ENCODE peak calls at places on chromosomes 3 and 15, in eight cellular contexts. P is GM03348; N is NCI-H460; O is OCI-LY7; J is stimulated activated CD4-positive, alpha-beta T cell treated with anti-CD3 and anti-CD28 coated beads, Interleukin-12 subunit alpha, Interleukin-12 subunit beta, amount 100 ng/mL, for 48 hours; K is activated T-cell treated with anti-CD3 and anti-CD28 coated beads for 24 hours; L is nucleus accumbens; E is NCI-H1092 treated with DMSO at 0.1 percent for 48 hours. V is an unnamed sample.

GRCh38 chr3:149384911-149385321 is 7.5 kb upstream of the TM4SF1 start:
- DNase-seq in L (no peak), J (no peak), P (peak), E (no peak), K (no peak), O (no peak), N (peak), V (peak)

GRCh38 chr3:113225286-113225685 is 13.9 kb downstream of the BOC start:
- DNase-seq in J (no peak), P (no peak), N (no peak), K (no peak), L (no peak), O (no peak), E (no peak), V (no peak)

GRCh38 chr3:52026016-52026415 is 30.3 kb upstream of the RPL29 start:
- DNase-seq in K (no peak), L (no peak), J (no peak), O (no peak), E (peak), N (no peak), P (no peak), V (peak)

GRCh38 chr3:187770224-187770623 is 25.0 kb upstream of the BCL6 start:
- DNase-seq in N (no peak), J (no peak), E (no peak), P (no peak), O (peak), K (peak), L (no peak), V (no peak)

GRCh38 chr15:85583404-85584390 is 203.3 kb downstream of the AKAP13 start:
- DNase-seq in O (peak), P (no peak), E (no peak), N (no peak), K (no peak), J (no peak), L (no peak), V (no peak)

GRCh38 chr3:13245579-13245978 is 172.3 kb upstream of the IQSEC1 start:
- DNase-seq in O (no peak), L (no peak), N (no peak), J (no peak), P (no peak), E (no peak), K (no peak), V (no peak)

GRCh38 chr3:112767177-112767576 is 79.5 kb downstream of the CD200R1L start:
- DNase-seq in E (no peak), K (no peak), L (no peak), N (no peak), P (no peak), J (no peak), O (no peak), V (no peak)

GRCh38 chr3:152021951-152022461 is 148.6 kb downstream of the SUCNR1 start:
- DNase-seq in O (no peak), J (peak), N (no peak), E (no peak), L (peak), P (peak), K (peak), V (no peak)

GRCh38 chr3:11170052-11170770 is 15.9 kb downstream of the HRH1 start:
- DNase-seq in E (no peak), P (no peak), N (no peak), K (no peak), J (no peak), L (no peak), O (no peak), V (no peak)

GRCh38 chr3:71397046-71397445 is 186.5 kb downstream of the FOXP1 start:
- DNase-seq in J (no peak), E (no peak), K (no peak), N (peak), P (peak), O (peak), L (no peak), V (no peak)

GRCh38 chr3:84965141-84965540 is 6.4 kb downstream of the CADM2 start:
- DNase-seq in O (no peak), N (peak), P (no peak), E (peak), L (no peak), J (no peak), K (no peak), V (peak)

GRCh38 chr3:159429702-159430101 is 558.9 kb upstream of the IL12A start:
- DNase-seq in K (no peak), E (no peak), O (no peak), P (no peak), L (no peak), J (no peak), N (no peak), V (no peak)

GRCh38 chr3:133880886-133881455 is 14.7 kb downstream of the RAB6B start:
- DNase-seq in K (no peak), L (no peak), O (no peak), P (no peak), E (no peak), N (no peak), J (no peak), V (no peak)

GRCh38 chr15:77023576-77024272 is 28.8 kb downstream of the PSTPIP1 start:
- DNase-seq in K (no peak), N (no peak), P (no peak), L (no peak), O (no peak), E (no peak), J (no peak), V (no peak)

GRCh38 chr15:83955806-83956265 is 279.7 kb upstream of the GOLGA6L4 start:
- DNase-seq in E (no peak), N (no peak), K (no peak), L (no peak), O (peak), J (no peak), P (no peak), V (no peak)

GRCh38 chr15:91896656-91897055 is 43.1 kb downstream of the SLCO3A1 start:
- DNase-seq in N (no peak), O (no peak), E (no peak), J (no peak), L (no peak), K (no peak), P (no peak), V (no peak)

GRCh38 chr3:107416886-107417285 is 39.6 kb downstream of the CCDC54 start:
- DNase-seq in E (no peak), J (no peak), K (no peak), O (no peak), N (no peak), L (no peak), P (peak), V (no peak)

GRCh38 chr3:38119802-38120689 is 16.9 kb downstream of the ACAA1 start:
- DNase-seq in N (no peak), L (no peak), P (no peak), O (no peak), J (no peak), K (no peak), E (no peak), V (no peak)

GRCh38 chr3:39668420-39668819 is 141.0 kb upstream of the MYRIP start:
- DNase-seq in O (peak), J (no peak), L (no peak), K (no peak), N (peak), E (peak), P (peak), V (peak)

GRCh38 chr15:40238927-40239591 is at the start of gene PAK6:
- DNase-seq in J (peak), E (peak), P (peak), L (peak), O (peak), K (peak), N (peak), V (peak)

GRCh38 chr3:113590983-113591382 is 58.6 kb downstream of the SIDT1 start:
- DNase-seq in L (no peak), J (no peak), O (no peak), K (no peak), E (no peak), N (no peak), P (no peak), V (no peak)

GRCh38 chr3:107681385-107681784 is 158.6 kb downstream of the BBX start:
- DNase-seq in O (no peak), J (no peak), E (no peak), L (no peak), P (no peak), K (no peak), N (no peak), V (no peak)

GRCh38 chr3:102238362-102238761 is 196.5 kb upstream of the ZPLD1 start:
- DNase-seq in E (no peak), J (no peak), N (no peak), O (no peak), P (no peak), K (no peak), L (no peak), V (no peak)

GRCh38 chr3:67357610-67358458 is 296.6 kb downstream of the SUCLG2 start:
- DNase-seq in O (peak), J (no peak), L (no peak), P (peak), E (peak), N (peak), K (no peak), V (peak)

GRCh38 chr15:58924326-58924725 is 9.2 kb downstream of the SLTM start:
- DNase-seq in E (no peak), N (no peak), K (no peak), L (no peak), O (no peak), P (peak), J (no peak), V (no peak)

GRCh38 chr3:55909373-55909772 is 422.3 kb upstream of the WNT5A start:
- DNase-seq in P (no peak), E (no peak), K (no peak), O (no peak), N (no peak), J (no peak), L (no peak), V (no peak)

GRCh38 chr3:128322030-128323022 is 144.4 kb downstream of the DNAJB8 start:
- DNase-seq in L (no peak), P (peak), N (peak), J (peak), E (no peak), K (peak), O (peak), V (no peak)

GRCh38 chr15:98596131-98596530 is 52.2 kb upstream of the IGF1R start:
- DNase-seq in E (no peak), O (no peak), P (no peak), K (no peak), J (no peak), L (no peak), N (no peak), V (no peak)

GRCh38 chr3:71580636-71581215 is 2.8 kb downstream of the FOXP1 start:
- DNase-seq in L (no peak), E (no peak), J (no peak), N (no peak), O (peak), K (no peak), P (no peak), V (peak)

GRCh38 chr3:20051123-20051806 is 11.0 kb downstream of the KAT2B start:
- DNase-seq in P (no peak), K (no peak), E (no peak), O (no peak), N (no peak), L (no peak), J (no peak), V (no peak)

GRCh38 chr3:51340311-51340829 is 44.7 kb upstream of the MANF start:
- DNase-seq in J (no peak), N (peak), O (no peak), K (no peak), L (no peak), E (no peak), P (peak), V (no peak)

GRCh38 chr3:150480802-150481201 is 65.5 kb downstream of the SERP1 start:
- DNase-seq in J (no peak), L (no peak), O (no peak), N (no peak), K (no peak), P (no peak), E (no peak), V (no peak)

GRCh38 chr15:78479650-78480049 is 27.7 kb upstream of the HYKK start:
- DNase-seq in E (no peak), O (no peak), L (no peak), K (no peak), N (no peak), P (no peak), J (no peak), V (no peak)

V was measured in G401.